ENCODE peak calls at places on chromosomes 6 and 20, in seven cellular contexts. D is A549, F is heart left ventricle, S is H1, Z is IMR-90, T is sigmoid colon, K is uterus. O is an unnamed sample.

GRCh38 chr20:10366898-10367419 is 67.1 kb downstream of the MKKS start:
- DNase-seq in Z (no peak), T (no peak), F (no peak), D (no peak), K (no peak), S (no peak), O (no peak)

GRCh38 chr6:39929733-39930461 is 4.4 kb downstream of the MOCS1 start:
- DNase-seq in D (no peak), Z (peak; percentile 26), K (no peak), T (no peak), S (no peak), F (no peak), O (no peak)

GRCh38 chr6:36566418-36566905 is 19.2 kb upstream of the STK38 start:
- DNase-seq in S (no peak), D (no peak), Z (no peak), T (no peak), K (no peak), F (no peak), O (no peak)

GRCh38 chr6:9620263-9620662 is 794.6 kb downstream of the TFAP2A start:
- DNase-seq in K (no peak), Z (peak; percentile 38), T (no peak), F (no peak), S (no peak), D (no peak), O (no peak)

GRCh38 chr6:72748759-72749158 is 126.9 kb downstream of the KCNQ5 start:
- DNase-seq in D (no peak), S (no peak), K (no peak), F (no peak), Z (peak; percentile 84), T (no peak), O (no peak)

GRCh38 chr20:45010399-45010828 is 44.1 kb downstream of the STK4 start:
- DNase-seq in Z (peak; percentile 95), T (no peak), K (no peak), S (no peak), F (no peak), D (no peak), O (no peak)

GRCh38 chr6:152954443-152954842 is 28.4 kb downstream of the FBXO5 start:
- DNase-seq in Z (no peak), S (no peak), T (no peak), F (no peak), K (no peak), D (no peak), O (no peak)

GRCh38 chr6:52512199-52512598 is 64.7 kb downstream of the TRAM2 start:
- DNase-seq in Z (peak; percentile 88), K (peak; percentile 82), T (peak; percentile 89), S (no peak), F (peak; percentile 80), D (peak; percentile 43), O (no peak)

GRCh38 chr6:11263185-11263817 is 30.8 kb upstream of the NEDD9 start:
- DNase-seq in Z (peak; percentile 84), D (peak; percentile 21), K (peak; percentile 74), T (peak; percentile 84), S (no peak), F (peak; percentile 84), O (no peak)

GRCh38 chr20:31236953-31237352 is 20.5 kb upstream of the DEFB115 start:
- DNase-seq in F (no peak), D (no peak), Z (no peak), S (no peak), K (no peak), T (no peak), O (no peak)
- H3K9me3 ChIP-seq in F (peaks cover 98% of the 10 kb centered on the region), D (peaks cover 5% of the 10 kb centered on the region), Z (peaks cover 22% of the 10 kb centered on the region), S (peaks cover 31% of the 10 kb centered on the region), K (peaks cover 13% of the 10 kb centered on the region), T (peaks cover 70% of the 10 kb centered on the region), O (peaks cover 99% of the 10 kb centered on the region)

GRCh38 chr20:38804243-38804642 is 1.3 kb upstream of the PPP1R16B start:
- DNase-seq in T (no peak), D (no peak), F (no peak), S (no peak), K (no peak), Z (no peak), O (no peak)

GRCh38 chr20:38805502-38805957 is at the start of gene PPP1R16B:
- DNase-seq in Z (no peak), K (no peak), S (no peak), D (peak; percentile 26), T (no peak), F (peak; percentile 62), O (peak; percentile 27)

GRCh38 chr20:38804682-38805501 is 605 bp upstream of the PPP1R16B start:
- DNase-seq in S (peak; percentile 70), D (no peak), K (no peak), F (no peak), T (no peak), Z (no peak), O (no peak)

GRCh38 chr20:38806855-38807655 is 1.6 kb downstream of the PPP1R16B start:
- DNase-seq in S (no peak), D (no peak), Z (no peak), F (no peak), T (no peak), K (no peak), O (no peak)

DNA sequence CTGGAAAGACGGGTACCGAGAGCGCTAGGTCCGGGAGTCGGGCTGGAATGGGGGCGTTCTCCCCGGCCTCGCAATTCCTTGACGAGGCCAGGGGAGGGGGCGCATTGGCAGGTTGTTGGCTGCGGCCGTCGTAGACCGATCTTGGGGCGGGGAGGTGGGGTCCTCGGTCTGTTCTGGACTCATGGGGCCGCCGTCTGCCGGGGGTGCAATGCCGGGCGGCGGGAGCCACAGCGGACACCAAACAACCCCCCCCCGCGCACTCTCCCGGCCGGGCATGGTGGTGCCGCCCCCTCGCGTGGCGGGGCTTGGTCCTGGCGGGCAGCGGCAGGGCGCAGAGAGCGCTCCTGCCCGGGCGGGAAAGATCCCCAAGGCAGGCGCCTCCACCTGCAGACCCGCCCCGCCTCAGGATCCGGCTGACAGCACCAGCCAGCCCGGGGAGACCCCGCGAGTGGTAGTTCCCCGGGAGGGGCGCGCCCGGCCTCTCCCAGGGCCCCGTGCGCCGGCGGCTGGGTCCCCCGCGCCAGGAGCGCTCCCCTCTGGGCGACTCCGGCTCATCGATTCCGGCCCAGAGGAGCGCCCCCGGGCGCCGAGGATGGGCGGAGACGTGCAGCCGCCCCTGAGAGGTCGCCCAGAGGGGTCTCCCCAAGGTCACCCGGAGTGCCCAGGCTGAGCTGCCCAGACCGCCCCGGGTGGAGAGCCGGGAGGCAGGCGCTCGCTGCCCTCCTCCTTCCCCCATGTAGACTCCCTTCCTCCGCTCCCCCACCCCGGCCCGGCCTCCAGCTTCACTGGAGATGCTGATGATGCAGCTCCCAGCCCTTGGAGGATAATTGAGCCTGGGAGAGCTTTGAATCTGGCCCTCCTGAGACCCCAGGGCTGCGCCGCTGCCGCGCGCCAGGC is 709 bp downstream of the PPP1R16B start:
- DNase-seq in Z (no peak), D (no peak), K (no peak), S (no peak), F (no peak), T (no peak), O (no peak)
- TF ChIP-seq CTCF in Z (no peak), D (peak; percentile 14), K (no peak), S (peak; percentile 19), F (no peak), T (no peak), O (no peak)

DNA sequence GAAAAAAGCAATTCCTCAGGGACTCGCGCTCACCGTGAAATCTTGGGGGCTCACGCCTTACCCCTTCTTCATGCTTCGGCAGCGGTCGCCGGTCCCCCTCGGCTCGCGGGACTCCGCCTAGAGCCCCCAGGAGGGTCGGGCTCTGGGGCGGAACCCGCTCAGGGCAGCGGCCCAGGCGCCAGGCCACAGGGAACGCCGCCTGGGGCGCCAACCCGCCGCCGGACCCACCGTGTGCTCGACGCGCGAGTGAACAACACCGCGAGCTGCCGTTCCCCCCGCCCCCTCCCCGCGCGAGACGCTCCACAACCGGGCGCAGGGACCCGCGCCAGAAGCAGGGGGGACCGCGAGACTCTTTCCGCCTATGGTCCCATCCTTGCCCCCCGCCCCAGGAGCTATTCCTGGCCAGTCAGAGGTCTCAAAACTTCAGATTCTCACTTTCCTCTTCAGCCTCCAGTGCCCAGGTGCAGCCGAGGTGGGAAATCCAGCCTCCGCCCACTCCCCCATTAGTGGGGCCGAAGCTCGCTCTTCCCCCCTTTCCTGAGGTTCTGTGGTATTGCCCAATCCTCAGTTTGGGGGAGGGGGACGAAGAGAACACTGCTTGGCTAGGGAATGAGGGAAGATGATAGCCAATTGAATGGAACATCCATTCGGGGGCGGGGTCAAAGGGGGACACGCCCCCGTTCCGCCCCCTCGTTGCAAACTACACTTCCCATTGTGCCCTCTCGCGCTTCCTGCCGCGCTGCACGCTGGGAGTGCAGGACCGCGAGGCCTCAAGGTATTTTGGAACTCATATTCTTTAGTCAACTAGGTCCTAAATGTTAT is at the start of gene WASF1:
- DNase-seq in Z (peak; percentile 98), T (peak; percentile 97), D (peak; percentile 62), K (peak; percentile 94), F (peak; percentile 94), S (peak; percentile 96), O (peak; percentile 92)
- TF ChIP-seq POLR2A in Z (no peak), T (no peak), D (peak; percentile 44), K (peak; percentile 47), F (peak; percentile 25), S (no peak), O (no peak)

GRCh38 chr20:56208121-56208520 is 40.4 kb upstream of the MC3R start:
- DNase-seq in K (no peak), F (no peak), S (no peak), D (no peak), Z (no peak), T (no peak), O (no peak)
- H3K9me3 ChIP-seq in K (no peaks in the 10 kb centered on the region), F (no peaks in the 10 kb centered on the region), S (peaks cover 67% of the 10 kb centered on the region), D (no peaks in the 10 kb centered on the region), Z (peaks cover 5% of the 10 kb centered on the region), T (no peaks in the 10 kb centered on the region), O (no peaks in the 10 kb centered on the region)

GRCh38 chr20:56187791-56188190 is 60.7 kb upstream of the MC3R start:
- DNase-seq in S (no peak), K (no peak), T (no peak), Z (no peak), F (no peak), D (no peak), O (no peak)
- TF ChIP-seq CTCF in S (peak; percentile 19), K (no peak), T (no peak), Z (no peak), F (peak; percentile 30), D (no peak), O (no peak)

GRCh38 chr6:28161410-28162079 is 19.9 kb downstream of the ZKSCAN8 start:
- DNase-seq in S (peak; percentile 65), Z (peak; percentile 68), D (peak; percentile 25), K (peak; percentile 44), F (peak; percentile 71), T (peak; percentile 79), O (peak; percentile 22)
- TF ChIP-seq POLR2A in S (peak; percentile 86), Z (peak; percentile 37), D (no peak), K (no peak), F (peak; percentile 34), T (no peak), O (no peak)